ENCODE peak calls at places on chromosomes 4 and X, in seven cellular contexts. F, J, E, O, I, A and Y are unnamed samples.

GRCh38 chr4:183356931-183357675 is 34.9 kb upstream of the CLDN24 start:
- DNase-seq in F (no peak), J (no peak), E (no peak), O (no peak), I (no peak), A (peak), Y (no peak)

GRCh38 chr4:73309211-73309610 is 50.6 kb upstream of the ANKRD17 start:
- DNase-seq in F (no peak), J (peak), E (no peak), O (no peak), I (peak), A (no peak), Y (no peak)

GRCh38 chr4:4355302-4355701 is 31.6 kb upstream of the NSG1 start:
- DNase-seq in F (no peak), J (no peak), E (no peak), O (no peak), I (no peak), A (no peak), Y (no peak)

GRCh38 chrX:13288671-13289070 is 31.2 kb downstream of the ATXN3L start:
- DNase-seq in F (no peak), J (no peak), E (no peak), O (no peak), I (no peak), A (no peak), Y (no peak)

GRCh38 chrX:109890910-109891502 is 111.9 kb upstream of the TMEM164 start:
- DNase-seq in F (peak), J (peak), E (peak), O (peak), I (peak), A (peak), Y (peak)

GRCh38 chr4:6595897-6596537 is 21.0 kb downstream of the MAN2B2 start:
- DNase-seq in F (peak), J (no peak), E (no peak), O (peak), I (no peak), A (no peak), Y (peak)

GRCh38 chr4:121360496-121360895 is 20.3 kb downstream of the QRFPR start:
- DNase-seq in F (no peak), J (peak), E (no peak), O (no peak), I (no peak), A (no peak), Y (no peak)

GRCh38 chr4:52199574-52200338 is 148.7 kb downstream of the SPATA18 start:
- DNase-seq in F (no peak), J (peak), E (no peak), O (no peak), I (peak), A (no peak), Y (peak)

GRCh38 chr4:7021930-7022658 is 21.1 kb upstream of the TADA2B start:
- DNase-seq in F (no peak), J (peak), E (no peak), O (no peak), I (peak), A (peak), Y (no peak)

GRCh38 chr4:11228575-11228974 is 200.1 kb downstream of the HS3ST1 start:
- DNase-seq in F (no peak), J (no peak), E (no peak), O (no peak), I (no peak), A (peak), Y (no peak)

GRCh38 chr4:3225946-3226345 is 23.0 kb upstream of the MSANTD1 start:
- DNase-seq in F (no peak), J (no peak), E (no peak), O (no peak), I (no peak), A (no peak), Y (no peak)

GRCh38 chr4:35793045-35793722 is 451.1 kb downstream of the ARAP2 start:
- DNase-seq in F (no peak), J (no peak), E (no peak), O (no peak), I (peak), A (no peak), Y (no peak)

GRCh38 chrX:30652527-30653414 is 452 bp upstream of the GK start:
- DNase-seq in F (peak), J (peak), E (peak), O (peak), I (peak), A (peak), Y (peak)

GRCh38 chr4:89111833-89112563 is 665 bp downstream of the TIGD2 start:
- DNase-seq in F (no peak), J (peak), E (no peak), O (no peak), I (peak), A (peak), Y (peak)

GRCh38 chr4:101643201-101643600 is 147.3 kb upstream of the BANK1 start:
- DNase-seq in F (no peak), J (no peak), E (no peak), O (no peak), I (no peak), A (no peak), Y (peak)

GRCh38 chrX:23819385-23820234 is 36.6 kb downstream of the SAT1 start:
- DNase-seq in F (no peak), J (peak), E (no peak), O (no peak), I (peak), A (no peak), Y (no peak)

GRCh38 chr4:126405369-126405982 is 1090.7 kb downstream of the FAT4 start:
- DNase-seq in F (peak), J (peak), E (no peak), O (no peak), I (peak), A (no peak), Y (peak)

GRCh38 chr4:16524911-16525574 is 298.8 kb upstream of the TAPT1 start:
- DNase-seq in F (no peak), J (peak), E (no peak), O (no peak), I (peak), A (no peak), Y (no peak)

GRCh38 chrX:80663331-80663730 is 146.3 kb downstream of the BRWD3 start:
- DNase-seq in F (no peak), J (no peak), E (no peak), O (no peak), I (no peak), A (no peak), Y (no peak)

GRCh38 chr4:155426953-155427352 is 50.2 kb upstream of the MAP9 start:
- DNase-seq in F (peak), J (no peak), E (no peak), O (no peak), I (no peak), A (no peak), Y (peak)

GRCh38 chr4:28948501-28948900 is 1771.7 kb upstream of the PCDH7 start:
- DNase-seq in F (no peak), J (peak), E (no peak), O (no peak), I (no peak), A (no peak), Y (no peak)

GRCh38 chrX:144946696-144947095 is 300.6 kb upstream of the SPANXN1 start:
- DNase-seq in F (no peak), J (no peak), E (no peak), O (no peak), I (no peak), A (no peak), Y (no peak)

GRCh38 chr4:149784018-149784417 is 31.6 kb downstream of the IQCM start:
- DNase-seq in F (no peak), J (peak), E (no peak), O (no peak), I (peak), A (no peak), Y (no peak)

GRCh38 chrX:23828894-23829293 is 45.9 kb downstream of the SAT1 start:
- DNase-seq in F (no peak), J (peak), E (no peak), O (no peak), I (no peak), A (no peak), Y (no peak)

GRCh38 chr4:185283723-185284122 is 74.3 kb downstream of the SNX25 start:
- DNase-seq in F (no peak), J (peak), E (no peak), O (no peak), I (no peak), A (no peak), Y (no peak)

GRCh38 chr4:128060130-128060619 is 937 bp upstream of the LARP1B start:
- DNase-seq in F (no peak), J (peak), E (no peak), O (peak), I (no peak), A (no peak), Y (no peak)

GRCh38 chrX:67207912-67208311 is 335.9 kb upstream of the AR start:
- DNase-seq in F (no peak), J (no peak), E (no peak), O (no peak), I (no peak), A (no peak), Y (no peak)

GRCh38 chr4:153004106-153004881 is 68.2 kb downstream of the FHDC1 start:
- DNase-seq in F (no peak), J (no peak), E (no peak), O (no peak), I (no peak), A (no peak), Y (no peak)

GRCh38 chrX:108558217-108558616 is 118.6 kb downstream of the COL4A5 start:
- DNase-seq in F (no peak), J (no peak), E (no peak), O (no peak), I (no peak), A (no peak), Y (peak)

GRCh38 chr4:102620697-102621497 is 119.7 kb downstream of the NFKB1 start:
- DNase-seq in F (no peak), J (peak), E (peak), O (no peak), I (peak), A (peak), Y (peak)

DNA sequence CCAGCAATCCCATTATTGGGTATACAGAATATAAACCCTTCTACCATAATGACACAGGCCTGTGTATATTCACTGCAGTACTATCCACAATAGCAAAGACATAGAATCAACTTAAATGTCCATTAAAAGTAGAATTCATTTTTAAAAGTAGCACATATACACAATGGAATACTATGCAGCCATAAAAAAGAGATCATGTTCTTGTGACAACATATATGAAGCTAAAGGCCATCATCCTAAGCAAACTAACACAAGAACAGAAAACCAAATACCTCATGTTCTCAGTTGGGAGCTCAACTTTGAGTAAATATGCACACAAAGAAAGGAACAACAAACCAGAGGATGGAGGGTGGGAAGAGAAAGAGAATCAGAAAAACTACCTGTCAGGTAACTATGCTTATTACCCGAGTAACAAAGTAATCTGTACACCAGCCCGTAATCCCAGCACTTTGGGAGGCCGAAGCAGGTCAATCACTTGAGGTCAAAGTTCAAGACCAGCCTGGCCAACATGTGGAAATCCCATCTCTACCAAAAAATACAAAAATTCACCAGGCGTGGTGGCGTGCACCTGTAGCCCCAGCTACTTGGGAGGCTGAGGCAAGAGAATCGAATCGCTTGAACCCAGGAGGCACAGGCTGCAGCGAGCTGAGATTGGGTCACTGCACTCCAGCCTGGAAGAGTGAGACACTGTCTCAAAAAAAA is 22.8 kb downstream of the DHX15 start:
- DNase-seq in F (no peak), J (no peak), E (no peak), O (no peak), I (no peak), A (no peak), Y (no peak)
- H2BK5ac ChIP-seq in F (no peak), J (peak), E (no peak), O (no peak), I (no peak), A (no peak), Y (no peak)

GRCh38 chr4:38733663-38734062 is 49.1 kb downstream of the TLR10 start:
- DNase-seq in F (no peak), J (no peak), E (no peak), O (no peak), I (no peak), A (no peak), Y (no peak)
- H2BK5ac ChIP-seq in F (no peak), J (peak), E (no peak), O (no peak), I (no peak), A (no peak), Y (no peak)

GRCh38 chrX:120147537-120147936 is 10.9 kb upstream of the RHOXF2 start:
- DNase-seq in F (no peak), J (no peak), E (no peak), O (no peak), I (no peak), A (no peak), Y (peak)
- H2BK5ac ChIP-seq in F (no peak), J (no peak), E (no peak), O (no peak), I (no peak), A (no peak), Y (no peak)

DNA sequence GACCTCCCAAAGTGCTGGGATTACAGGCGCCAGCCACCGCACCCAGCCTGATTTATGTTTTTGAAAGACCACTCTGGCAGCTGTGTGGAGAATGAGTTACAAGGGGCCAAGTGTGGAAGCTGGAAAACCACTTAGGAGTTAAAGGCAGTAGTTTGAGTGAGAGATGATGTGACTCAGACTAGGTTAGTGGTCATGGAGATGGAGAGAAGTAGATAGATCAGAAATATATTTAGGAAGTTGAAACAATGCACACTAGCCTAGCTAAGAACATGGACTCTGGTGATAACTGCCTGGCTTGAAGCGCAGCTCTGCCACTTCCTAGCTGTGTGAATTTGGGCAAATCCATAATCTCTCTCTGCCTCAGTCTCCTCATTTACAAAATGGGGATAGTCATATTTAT is 11.9 kb upstream of the RBMX start:
- DNase-seq in F (no peak), J (no peak), E (no peak), O (no peak), I (no peak), A (no peak), Y (no peak)
- H2BK5ac ChIP-seq in F (no peak), J (no peak), E (no peak), O (no peak), I (no peak), A (no peak), Y (no peak)

DNA sequence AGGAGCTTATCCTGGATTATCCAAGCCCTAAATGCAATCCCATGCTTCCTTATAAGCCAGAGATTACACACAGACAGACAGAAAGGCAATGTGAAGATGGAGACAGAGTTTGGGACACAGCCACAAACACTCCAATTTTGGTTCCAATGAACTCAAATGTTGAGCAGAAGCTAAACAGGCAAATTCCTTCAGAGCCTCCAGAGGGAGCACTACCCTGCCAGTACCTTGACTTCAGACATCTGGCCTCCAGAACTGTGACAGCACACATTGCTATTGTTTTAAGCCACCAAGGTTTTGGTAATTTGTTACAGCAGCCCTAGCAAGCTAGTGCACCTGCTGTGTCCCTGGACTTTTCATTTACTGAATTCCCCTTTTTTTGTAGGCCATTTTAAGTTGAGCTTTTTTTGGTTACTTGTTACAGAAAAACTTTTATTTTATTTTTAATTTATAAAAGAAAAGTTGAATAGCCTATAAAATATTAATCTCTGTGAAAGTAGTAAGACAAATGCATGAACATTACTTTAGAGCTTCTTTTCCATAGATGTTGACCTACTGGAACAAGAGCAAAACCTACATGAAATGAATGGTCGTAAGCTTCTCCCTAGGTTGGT is 33.4 kb upstream of the SRD5A3 start:
- DNase-seq in F (peak), J (peak), E (no peak), O (peak), I (peak), A (peak), Y (peak)
- H2BK5ac ChIP-seq in F (no peak), J (no peak), E (no peak), O (no peak), I (no peak), A (no peak), Y (no peak)

GRCh38 chrX:154547245-154548027 is at the start of gene IKBKG:
- DNase-seq in F (peak), J (peak), E (peak), O (peak), I (peak), A (peak), Y (peak)
- H2BK5ac ChIP-seq in F (no peak), J (peak), E (peak), O (peak), I (no peak), A (peak), Y (no peak)

DNA sequence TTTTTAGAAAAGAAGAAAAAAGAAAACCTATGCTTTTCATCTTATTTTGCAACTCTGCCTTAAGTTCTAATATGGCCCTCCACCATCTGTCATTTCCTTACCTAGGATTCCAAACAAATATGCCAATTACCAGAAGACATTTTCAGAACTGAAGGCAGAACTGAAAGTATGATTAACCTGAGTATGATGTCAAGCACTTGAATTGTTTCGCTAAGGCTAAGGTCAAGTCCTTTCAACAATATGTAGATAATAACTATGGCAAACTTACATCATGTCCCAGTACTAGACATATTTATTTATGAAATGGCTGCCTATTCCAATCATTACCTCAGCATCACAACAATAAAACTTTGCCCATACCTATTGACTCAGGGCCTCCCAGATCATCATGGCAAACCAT is 91.0 kb downstream of the OR13H1 start:
- DNase-seq in F (no peak), J (no peak), E (no peak), O (no peak), I (no peak), A (no peak), Y (no peak)
- H2BK5ac ChIP-seq in F (no peak), J (no peak), E (no peak), O (no peak), I (no peak), A (no peak), Y (no peak)

GRCh38 chr4:182314537-182314936 is 71.3 kb downstream of the TENM3 start:
- DNase-seq in F (no peak), J (no peak), E (no peak), O (no peak), I (no peak), A (no peak), Y (no peak)
- H2BK5ac ChIP-seq in F (no peak), J (no peak), E (no peak), O (no peak), I (no peak), A (no peak), Y (no peak)

GRCh38 chr4:36815536-36815935 is 429.0 kb upstream of the NWD2 start:
- DNase-seq in F (no peak), J (no peak), E (no peak), O (no peak), I (no peak), A (no peak), Y (no peak)

GRCh38 chr4:36812153-36812552 is 432.4 kb upstream of the NWD2 start:
- DNase-seq in F (no peak), J (no peak), E (no peak), O (no peak), I (no peak), A (no peak), Y (no peak)
- H2BK5ac ChIP-seq in F (no peak), J (no peak), E (no peak), O (no peak), I (no peak), A (no peak), Y (no peak)

GRCh38 chrX:153585827-153586226 is 13.1 kb downstream of the CCNQ start:
- DNase-seq in F (no peak), J (no peak), E (no peak), O (no peak), I (no peak), A (no peak), Y (no peak)

GRCh38 chrX:153590961-153591956 is 7.7 kb downstream of the CCNQ start:
- DNase-seq in F (no peak), J (no peak), E (no peak), O (no peak), I (no peak), A (no peak), Y (no peak)

GRCh38 chrX:153588021-153588781 is 10.7 kb downstream of the CCNQ start:
- DNase-seq in F (no peak), J (no peak), E (no peak), O (no peak), I (no peak), A (no peak), Y (no peak)

GRCh38 chrX:153587342-153587741 is 11.6 kb downstream of the CCNQ start:
- DNase-seq in F (no peak), J (no peak), E (no peak), O (no peak), I (no peak), A (no peak), Y (no peak)

GRCh38 chrX:153588782-153589446 is 10.0 kb downstream of the CCNQ start:
- DNase-seq in F (no peak), J (no peak), E (no peak), O (no peak), I (no peak), A (no peak), Y (no peak)
- H2BK5ac ChIP-seq in F (no peak), J (no peak), E (no peak), O (no peak), I (no peak), A (no peak), Y (no peak)